ENCODE peak calls at places on chromosomes 3 and 15, in four cellular contexts. K is uterus, B is HepG2, Y is IMR-90. W is an unnamed sample.

GRCh38 chr15:23069496-23070166 is 30.3 kb upstream of the TUBGCP5 start:
- DNase-seq in B (no peak), Y (no peak), K (no peak), W (peak; percentile 54)

GRCh38 chr3:170725285-170725731 is 139.4 kb upstream of the SLC7A14 start:
- DNase-seq in B (no peak), Y (peak; percentile 54), K (peak; percentile 31), W (no peak)

GRCh38 chr15:74365619-74366445 is 1.6 kb downstream of the CYP11A1 start:
- DNase-seq in B (peak; percentile 25), K (peak; percentile 61), Y (peak; percentile 41), W (peak; percentile 91)

GRCh38 chr3:125651246-125651645 is 55.9 kb upstream of the OSBPL11 start:
- DNase-seq in K (no peak), Y (peak; percentile 54), B (no peak), W (peak; percentile 69)

GRCh38 chr3:128763967-128764366 is 38.0 kb downstream of the RAB7A start:
- DNase-seq in Y (no peak), K (no peak), B (no peak), W (no peak)

GRCh38 chr3:197498499-197499241 is 57.1 kb downstream of the BDH1 start:
- DNase-seq in B (no peak), Y (no peak), K (no peak), W (peak; percentile 82)

GRCh38 chr3:38643592-38643991 is 5.9 kb downstream of the SCN5A start:
- DNase-seq in K (no peak), Y (no peak), B (no peak), W (no peak)

GRCh38 chr3:100844063-100844936 is 135.0 kb downstream of the TFG start:
- DNase-seq in B (no peak), K (no peak), Y (peak; percentile 26), W (no peak)

GRCh38 chr15:62788224-62788623 is 254.3 kb upstream of the TPM1 start:
- DNase-seq in B (no peak), Y (no peak), K (no peak), W (no peak)

GRCh38 chr3:150786791-150787190 is 23.8 kb upstream of the SIAH2 start:
- DNase-seq in Y (no peak), K (no peak), B (no peak), W (no peak)

GRCh38 chr3:64209866-64210609 is 15.2 kb downstream of the PRICKLE2 start:
- DNase-seq in K (peak; percentile 74), Y (no peak), B (no peak), W (peak; percentile 17)

GRCh38 chr3:12194669-12195161 is 36.0 kb upstream of the TIMP4 start:
- DNase-seq in K (no peak), B (peak; percentile 45), Y (peak; percentile 35), W (no peak)

GRCh38 chr3:187689984-187690383 is 12.4 kb downstream of the RTP2 start:
- DNase-seq in B (no peak), K (no peak), Y (peak; percentile 60), W (no peak)

GRCh38 chr3:126828306-126828705 is 124.3 kb downstream of the CHCHD6 start:
- DNase-seq in K (peak; percentile 37), Y (no peak), B (no peak), W (no peak)

GRCh38 chr15:71294636-71295241 is 179.5 kb downstream of the THSD4 start:
- DNase-seq in Y (peak; percentile 91), B (no peak), K (peak; percentile 59), W (no peak)

GRCh38 chr15:68843425-68844311 is 23.0 kb upstream of the ANP32A start:
- DNase-seq in Y (no peak), B (no peak), K (no peak), W (no peak)

GRCh38 chr15:45168751-45169551 is 18.8 kb downstream of the SHF start:
- DNase-seq in B (no peak), Y (no peak), K (no peak), W (no peak)

GRCh38 chr3:133644768-133645167 is 17.0 kb downstream of the TOPBP1 start:
- DNase-seq in K (no peak), Y (peak; percentile 93), B (peak; percentile 48), W (no peak)

GRCh38 chr15:99568548-99569352 is 3.0 kb downstream of the MEF2A start:
- DNase-seq in B (no peak), K (no peak), Y (peak; percentile 57), W (no peak)

GRCh38 chr3:47573190-47574172 is 5.2 kb downstream of the CSPG5 start:
- DNase-seq in Y (no peak), B (no peak), K (no peak), W (no peak)

GRCh38 chr3:110397115-110397514 is 674.5 kb upstream of the NECTIN3 start:
- DNase-seq in Y (no peak), B (peak; percentile 97), K (no peak), W (no peak)

GRCh38 chr3:40398346-40398745 is 11.4 kb downstream of the ENTPD3 start:
- DNase-seq in K (no peak), Y (no peak), B (peak; percentile 71), W (no peak)

GRCh38 chr3:45751537-45752242 is 44.6 kb downstream of the SLC6A20 start:
- DNase-seq in K (no peak), Y (peak; percentile 3), B (peak; percentile 27), W (no peak)

GRCh38 chr15:92884459-92884812 is 15.7 kb upstream of the CHD2 start:
- DNase-seq in Y (no peak), B (no peak), K (no peak), W (no peak)
- TF ChIP-seq POLR2A in Y (no peak), B (peak; percentile 0), K (no peak), W (no peak)

GRCh38 chr15:92886815-92887214 is 13.3 kb upstream of the CHD2 start:
- DNase-seq in B (no peak), Y (no peak), K (no peak), W (no peak)

GRCh38 chr15:92883643-92884458 is 16.3 kb upstream of the CHD2 start:
- DNase-seq in K (no peak), B (no peak), Y (peak; percentile 62), W (no peak)

GRCh38 chr15:92886229-92886628 is 13.9 kb upstream of the CHD2 start:
- DNase-seq in K (no peak), Y (no peak), B (no peak), W (no peak)

GRCh38 chr15:92882697-92883642 is 17.2 kb upstream of the CHD2 start:
- DNase-seq in B (no peak), Y (no peak), K (no peak), W (no peak)

GRCh38 chr15:92884813-92885461 is 15.2 kb upstream of the CHD2 start:
- DNase-seq in B (no peak), Y (peak; percentile 28), K (no peak), W (no peak)
- H3K4me1 ChIP-seq in B (peaks cover 57% of the 10 kb centered on the region), Y (peaks cover 7% of the 10 kb centered on the region), K (no peaks in the 10 kb centered on the region), W (peaks cover 53% of the 10 kb centered on the region)

GRCh38 chr3:58463181-58463941 is 28.5 kb upstream of the KCTD6 start:
- DNase-seq in Y (peak; percentile 85), K (peak; percentile 75), B (peak; percentile 70), W (no peak)
- TF ChIP-seq POLR2A in Y (no peak), K (no peak), B (no peak), W (no peak)

DNA sequence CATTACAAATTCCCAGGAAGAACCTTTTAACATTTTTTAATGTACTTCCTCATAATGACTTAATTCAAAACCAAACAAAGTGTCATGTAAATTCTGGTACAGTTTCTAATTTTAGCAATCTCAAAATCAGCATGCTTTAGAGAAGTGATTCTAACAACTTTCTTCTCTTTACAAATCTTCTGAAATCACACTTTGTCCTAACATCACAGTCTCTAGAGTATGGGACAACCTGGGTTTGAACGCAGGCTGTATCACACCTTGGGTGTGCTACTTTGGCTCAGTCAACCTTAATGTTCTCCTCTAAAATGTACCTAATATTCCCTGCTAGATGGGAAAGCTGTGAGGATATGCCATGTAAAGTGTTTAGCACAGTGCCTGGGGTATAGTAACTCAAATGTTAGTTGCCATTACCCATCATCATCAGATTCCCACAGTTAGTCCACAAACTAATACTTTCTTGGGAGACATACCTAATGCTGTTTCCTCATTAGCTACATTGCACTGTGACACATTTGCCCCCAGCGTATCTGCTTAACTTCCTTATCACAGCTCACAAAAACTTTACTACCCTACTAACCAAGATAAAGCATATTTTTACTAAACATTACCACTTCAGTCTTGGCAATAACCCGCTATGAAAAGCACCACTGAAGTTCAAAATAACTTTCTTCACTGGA is 3.1 kb downstream of the TSPAN3 start:
- DNase-seq in Y (no peak), K (no peak), B (no peak), W (no peak)
- H3K4me1 ChIP-seq in Y (peaks cover 9% of the 10 kb centered on the region), K (no peaks in the 10 kb centered on the region), B (peaks cover 63% of the 10 kb centered on the region), W (peaks cover 56% of the 10 kb centered on the region)

GRCh38 chr3:50350527-50351317 is at the start of the genes CYB561D2 and NPRL2:
- DNase-seq in K (peak; percentile 92), Y (peak; percentile 90), B (peak; percentile 90), W (peak; percentile 98)
- TF ChIP-seq POLR2A in K (peak; percentile 71), Y (no peak), B (peak; percentile 72), W (peak; percentile 91)

DNA sequence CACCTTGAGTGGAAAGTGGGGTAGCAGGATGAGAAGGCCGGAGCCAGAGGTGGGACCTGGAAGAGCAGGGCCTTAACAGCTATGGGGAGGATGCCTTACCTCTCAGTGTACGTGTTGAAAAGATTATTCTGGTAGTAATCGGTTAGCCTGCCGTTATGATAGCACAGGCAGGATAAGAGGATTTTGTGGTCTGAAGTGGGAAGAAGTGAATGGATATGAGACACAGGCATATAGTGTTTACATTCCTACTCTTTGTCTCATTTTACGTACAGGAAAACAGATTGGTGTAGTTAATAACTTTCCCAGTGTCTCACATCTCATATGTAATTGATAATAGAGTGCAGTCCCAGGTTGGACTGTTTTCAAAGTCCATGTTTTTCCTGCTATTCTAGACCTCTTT is 172.3 kb downstream of the KLHL25 start:
- DNase-seq in Y (peak; percentile 92), K (no peak), B (no peak), W (no peak)
- H3K4me1 ChIP-seq in Y (peaks cover 26% of the 10 kb centered on the region), K (peaks cover 2% of the 10 kb centered on the region), B (peaks cover 18% of the 10 kb centered on the region), W (peaks cover 73% of the 10 kb centered on the region)